ENCODE peak calls at places on chromosomes 13 and 19, in five cellular contexts. One of them, this sample, is unnamed.

GRCh38 chr13:74136089-74136658 is 2.0 kb upstream of the KLF12 start:
- DNase-seq in stimulated activated CD4-positive, alpha-beta T cell treated with anti-CD3 and anti-CD28 coated beads, Interleukin-12 subunit alpha, Interleukin-12 subunit beta, amount 100 ng/mL, for 48 hours: no peak
- DNase-seq in ovary: peak; percentile 60
- DNase-seq in NCI-H460: no peak
- DNase-seq in activated T-cell treated with anti-CD3 and anti-CD28 coated beads for 1 hour: no peak
- DNase-seq in this sample: no peak

GRCh38 chr13:20686167-20686566 is 17.3 kb upstream of the IL17D start:
- DNase-seq in stimulated activated CD4-positive, alpha-beta T cell treated with anti-CD3 and anti-CD28 coated beads, Interleukin-12 subunit alpha, Interleukin-12 subunit beta, amount 100 ng/mL, for 48 hours: no peak
- DNase-seq in ovary: no peak
- DNase-seq in NCI-H460: no peak
- DNase-seq in activated T-cell treated with anti-CD3 and anti-CD28 coated beads for 1 hour: no peak
- DNase-seq in this sample: no peak

GRCh38 chr19:35073516-35073915 is 32.0 kb downstream of the HPN start:
- DNase-seq in stimulated activated CD4-positive, alpha-beta T cell treated with anti-CD3 and anti-CD28 coated beads, Interleukin-12 subunit alpha, Interleukin-12 subunit beta, amount 100 ng/mL, for 48 hours: no peak
- DNase-seq in ovary: no peak
- DNase-seq in NCI-H460: no peak
- DNase-seq in activated T-cell treated with anti-CD3 and anti-CD28 coated beads for 1 hour: no peak
- DNase-seq in this sample: no peak

GRCh38 chr13:50130686-50131051 is 115.4 kb downstream of the KCNRG start:
- DNase-seq in stimulated activated CD4-positive, alpha-beta T cell treated with anti-CD3 and anti-CD28 coated beads, Interleukin-12 subunit alpha, Interleukin-12 subunit beta, amount 100 ng/mL, for 48 hours: no peak
- DNase-seq in ovary: peak; percentile 32
- DNase-seq in NCI-H460: no peak
- DNase-seq in activated T-cell treated with anti-CD3 and anti-CD28 coated beads for 1 hour: no peak
- DNase-seq in this sample: no peak

GRCh38 chr19:6424190-6424938 is at the start of gene KHSRP:
- DNase-seq in stimulated activated CD4-positive, alpha-beta T cell treated with anti-CD3 and anti-CD28 coated beads, Interleukin-12 subunit alpha, Interleukin-12 subunit beta, amount 100 ng/mL, for 48 hours: no peak
- DNase-seq in ovary: peak; percentile 66
- DNase-seq in NCI-H460: no peak
- DNase-seq in activated T-cell treated with anti-CD3 and anti-CD28 coated beads for 1 hour: no peak
- DNase-seq in this sample: no peak

GRCh38 chr19:34430738-34431625 is 2.8 kb downstream of the UBA2 start:
- DNase-seq in stimulated activated CD4-positive, alpha-beta T cell treated with anti-CD3 and anti-CD28 coated beads, Interleukin-12 subunit alpha, Interleukin-12 subunit beta, amount 100 ng/mL, for 48 hours: peak; percentile 7
- DNase-seq in ovary: no peak
- DNase-seq in NCI-H460: peak; percentile 39
- DNase-seq in activated T-cell treated with anti-CD3 and anti-CD28 coated beads for 1 hour: peak; percentile 4
- DNase-seq in this sample: no peak

GRCh38 chr19:43625918-43626579 is 6.6 kb upstream of the ZNF428 start:
- DNase-seq in stimulated activated CD4-positive, alpha-beta T cell treated with anti-CD3 and anti-CD28 coated beads, Interleukin-12 subunit alpha, Interleukin-12 subunit beta, amount 100 ng/mL, for 48 hours: no peak
- DNase-seq in ovary: no peak
- DNase-seq in NCI-H460: peak; percentile 8
- DNase-seq in activated T-cell treated with anti-CD3 and anti-CD28 coated beads for 1 hour: no peak
- DNase-seq in this sample: no peak

GRCh38 chr19:50509366-50509765 is 1.6 kb downstream of the JOSD2 start:
- DNase-seq in stimulated activated CD4-positive, alpha-beta T cell treated with anti-CD3 and anti-CD28 coated beads, Interleukin-12 subunit alpha, Interleukin-12 subunit beta, amount 100 ng/mL, for 48 hours: no peak
- DNase-seq in ovary: no peak
- DNase-seq in NCI-H460: no peak
- DNase-seq in activated T-cell treated with anti-CD3 and anti-CD28 coated beads for 1 hour: no peak
- DNase-seq in this sample: no peak

GRCh38 chr19:55086730-55087541 is 11.3 kb downstream of the EPS8L1 start:
- DNase-seq in stimulated activated CD4-positive, alpha-beta T cell treated with anti-CD3 and anti-CD28 coated beads, Interleukin-12 subunit alpha, Interleukin-12 subunit beta, amount 100 ng/mL, for 48 hours: no peak
- DNase-seq in ovary: peak; percentile 95
- DNase-seq in NCI-H460: peak; percentile 90
- DNase-seq in activated T-cell treated with anti-CD3 and anti-CD28 coated beads for 1 hour: peak; percentile 37
- DNase-seq in this sample: peak; percentile 96

GRCh38 chr19:2027361-2027760 is 11.8 kb upstream of the BTBD2 start:
- DNase-seq in stimulated activated CD4-positive, alpha-beta T cell treated with anti-CD3 and anti-CD28 coated beads, Interleukin-12 subunit alpha, Interleukin-12 subunit beta, amount 100 ng/mL, for 48 hours: no peak
- DNase-seq in ovary: no peak
- DNase-seq in NCI-H460: no peak
- DNase-seq in activated T-cell treated with anti-CD3 and anti-CD28 coated beads for 1 hour: no peak
- DNase-seq in this sample: no peak

GRCh38 chr19:42065511-42065910 is 4.5 kb downstream of the GRIK5 start:
- DNase-seq in stimulated activated CD4-positive, alpha-beta T cell treated with anti-CD3 and anti-CD28 coated beads, Interleukin-12 subunit alpha, Interleukin-12 subunit beta, amount 100 ng/mL, for 48 hours: no peak
- DNase-seq in ovary: no peak
- DNase-seq in NCI-H460: no peak
- DNase-seq in activated T-cell treated with anti-CD3 and anti-CD28 coated beads for 1 hour: no peak
- DNase-seq in this sample: no peak

GRCh38 chr19:4352701-4353121 is 9.3 kb downstream of the MPND start:
- DNase-seq in stimulated activated CD4-positive, alpha-beta T cell treated with anti-CD3 and anti-CD28 coated beads, Interleukin-12 subunit alpha, Interleukin-12 subunit beta, amount 100 ng/mL, for 48 hours: no peak
- DNase-seq in ovary: no peak
- DNase-seq in NCI-H460: peak; percentile 36
- DNase-seq in activated T-cell treated with anti-CD3 and anti-CD28 coated beads for 1 hour: peak; percentile 37
- DNase-seq in this sample: peak; percentile 70

GRCh38 chr19:39086401-39086800 is 2.2 kb downstream of the ACP7 start:
- DNase-seq in stimulated activated CD4-positive, alpha-beta T cell treated with anti-CD3 and anti-CD28 coated beads, Interleukin-12 subunit alpha, Interleukin-12 subunit beta, amount 100 ng/mL, for 48 hours: no peak
- DNase-seq in ovary: no peak
- DNase-seq in NCI-H460: no peak
- DNase-seq in activated T-cell treated with anti-CD3 and anti-CD28 coated beads for 1 hour: no peak
- DNase-seq in this sample: no peak

GRCh38 chr19:42206871-42207755 is 10.4 kb downstream of the DEDD2 start:
- DNase-seq in stimulated activated CD4-positive, alpha-beta T cell treated with anti-CD3 and anti-CD28 coated beads, Interleukin-12 subunit alpha, Interleukin-12 subunit beta, amount 100 ng/mL, for 48 hours: no peak
- DNase-seq in ovary: no peak
- DNase-seq in NCI-H460: no peak
- DNase-seq in activated T-cell treated with anti-CD3 and anti-CD28 coated beads for 1 hour: no peak
- DNase-seq in this sample: no peak

GRCh38 chr13:98143157-98143553 is 261 bp downstream of the FARP1 start:
- DNase-seq in stimulated activated CD4-positive, alpha-beta T cell treated with anti-CD3 and anti-CD28 coated beads, Interleukin-12 subunit alpha, Interleukin-12 subunit beta, amount 100 ng/mL, for 48 hours: no peak
- DNase-seq in ovary: no peak
- DNase-seq in NCI-H460: no peak
- DNase-seq in activated T-cell treated with anti-CD3 and anti-CD28 coated beads for 1 hour: no peak
- DNase-seq in this sample: no peak

GRCh38 chr13:94300401-94300800 is 179.1 kb downstream of the DCT start:
- DNase-seq in stimulated activated CD4-positive, alpha-beta T cell treated with anti-CD3 and anti-CD28 coated beads, Interleukin-12 subunit alpha, Interleukin-12 subunit beta, amount 100 ng/mL, for 48 hours: no peak
- DNase-seq in ovary: no peak
- DNase-seq in NCI-H460: no peak
- DNase-seq in activated T-cell treated with anti-CD3 and anti-CD28 coated beads for 1 hour: no peak
- DNase-seq in this sample: no peak

GRCh38 chr13:111947026-111947810 is 119.7 kb upstream of the SOX1 start:
- DNase-seq in stimulated activated CD4-positive, alpha-beta T cell treated with anti-CD3 and anti-CD28 coated beads, Interleukin-12 subunit alpha, Interleukin-12 subunit beta, amount 100 ng/mL, for 48 hours: no peak
- DNase-seq in ovary: peak; percentile 7
- DNase-seq in NCI-H460: no peak
- DNase-seq in activated T-cell treated with anti-CD3 and anti-CD28 coated beads for 1 hour: no peak
- DNase-seq in this sample: no peak

GRCh38 chr13:36131215-36131930 is at the start of gene DCLK1:
- DNase-seq in stimulated activated CD4-positive, alpha-beta T cell treated with anti-CD3 and anti-CD28 coated beads, Interleukin-12 subunit alpha, Interleukin-12 subunit beta, amount 100 ng/mL, for 48 hours: no peak
- DNase-seq in ovary: peak; percentile 82
- DNase-seq in NCI-H460: no peak
- DNase-seq in activated T-cell treated with anti-CD3 and anti-CD28 coated beads for 1 hour: no peak
- DNase-seq in this sample: peak; percentile 85

GRCh38 chr13:48501705-48502104 is 31.2 kb downstream of the RCBTB2 start:
- DNase-seq in stimulated activated CD4-positive, alpha-beta T cell treated with anti-CD3 and anti-CD28 coated beads, Interleukin-12 subunit alpha, Interleukin-12 subunit beta, amount 100 ng/mL, for 48 hours: no peak
- DNase-seq in ovary: no peak
- DNase-seq in NCI-H460: no peak
- DNase-seq in activated T-cell treated with anti-CD3 and anti-CD28 coated beads for 1 hour: no peak
- DNase-seq in this sample: no peak

GRCh38 chr13:112267650-112268049 is 108.5 kb upstream of the SPACA7 start:
- DNase-seq in stimulated activated CD4-positive, alpha-beta T cell treated with anti-CD3 and anti-CD28 coated beads, Interleukin-12 subunit alpha, Interleukin-12 subunit beta, amount 100 ng/mL, for 48 hours: no peak
- DNase-seq in ovary: no peak
- DNase-seq in NCI-H460: no peak
- DNase-seq in activated T-cell treated with anti-CD3 and anti-CD28 coated beads for 1 hour: no peak
- DNase-seq in this sample: no peak

GRCh38 chr13:32448224-32448623 is 20.3 kb upstream of the N4BP2L1 start:
- DNase-seq in stimulated activated CD4-positive, alpha-beta T cell treated with anti-CD3 and anti-CD28 coated beads, Interleukin-12 subunit alpha, Interleukin-12 subunit beta, amount 100 ng/mL, for 48 hours: no peak
- DNase-seq in ovary: no peak
- DNase-seq in NCI-H460: no peak
- DNase-seq in activated T-cell treated with anti-CD3 and anti-CD28 coated beads for 1 hour: no peak
- DNase-seq in this sample: no peak

GRCh38 chr13:35954207-35954560 is 177.0 kb downstream of the DCLK1 start:
- DNase-seq in stimulated activated CD4-positive, alpha-beta T cell treated with anti-CD3 and anti-CD28 coated beads, Interleukin-12 subunit alpha, Interleukin-12 subunit beta, amount 100 ng/mL, for 48 hours: no peak
- DNase-seq in ovary: no peak
- DNase-seq in NCI-H460: no peak
- DNase-seq in activated T-cell treated with anti-CD3 and anti-CD28 coated beads for 1 hour: no peak
- DNase-seq in this sample: no peak

GRCh38 chr13:32300406-32300805 is 14.8 kb downstream of the ZAR1L start:
- DNase-seq in stimulated activated CD4-positive, alpha-beta T cell treated with anti-CD3 and anti-CD28 coated beads, Interleukin-12 subunit alpha, Interleukin-12 subunit beta, amount 100 ng/mL, for 48 hours: no peak
- DNase-seq in ovary: no peak
- DNase-seq in NCI-H460: no peak
- DNase-seq in activated T-cell treated with anti-CD3 and anti-CD28 coated beads for 1 hour: no peak
- DNase-seq in this sample: no peak

GRCh38 chr19:50646074-50646807 is 3.0 kb upstream of the C19orf81 start:
- DNase-seq in stimulated activated CD4-positive, alpha-beta T cell treated with anti-CD3 and anti-CD28 coated beads, Interleukin-12 subunit alpha, Interleukin-12 subunit beta, amount 100 ng/mL, for 48 hours: no peak
- DNase-seq in ovary: no peak
- DNase-seq in NCI-H460: peak; percentile 19
- DNase-seq in activated T-cell treated with anti-CD3 and anti-CD28 coated beads for 1 hour: no peak
- DNase-seq in this sample: no peak

GRCh38 chr19:44807652-44808462 is 1.0 kb upstream of the BCAM start:
- DNase-seq in stimulated activated CD4-positive, alpha-beta T cell treated with anti-CD3 and anti-CD28 coated beads, Interleukin-12 subunit alpha, Interleukin-12 subunit beta, amount 100 ng/mL, for 48 hours: no peak
- DNase-seq in ovary: peak; percentile 57
- DNase-seq in NCI-H460: peak; percentile 36
- DNase-seq in activated T-cell treated with anti-CD3 and anti-CD28 coated beads for 1 hour: no peak
- DNase-seq in this sample: no peak

GRCh38 chr19:2615782-2616181 is 86.7 kb downstream of the GNG7 start:
- DNase-seq in stimulated activated CD4-positive, alpha-beta T cell treated with anti-CD3 and anti-CD28 coated beads, Interleukin-12 subunit alpha, Interleukin-12 subunit beta, amount 100 ng/mL, for 48 hours: no peak
- DNase-seq in ovary: no peak
- DNase-seq in NCI-H460: no peak
- DNase-seq in activated T-cell treated with anti-CD3 and anti-CD28 coated beads for 1 hour: no peak
- DNase-seq in this sample: no peak

GRCh38 chr13:73173160-73173905 is 114.5 kb downstream of the KLF5 start:
- DNase-seq in stimulated activated CD4-positive, alpha-beta T cell treated with anti-CD3 and anti-CD28 coated beads, Interleukin-12 subunit alpha, Interleukin-12 subunit beta, amount 100 ng/mL, for 48 hours: no peak
- DNase-seq in ovary: no peak
- DNase-seq in NCI-H460: no peak
- DNase-seq in activated T-cell treated with anti-CD3 and anti-CD28 coated beads for 1 hour: no peak
- DNase-seq in this sample: no peak

GRCh38 chr19:45643024-45643926 is 4.1 kb upstream of the EML2 start:
- DNase-seq in stimulated activated CD4-positive, alpha-beta T cell treated with anti-CD3 and anti-CD28 coated beads, Interleukin-12 subunit alpha, Interleukin-12 subunit beta, amount 100 ng/mL, for 48 hours: peak; percentile 96
- DNase-seq in ovary: peak; percentile 89
- DNase-seq in NCI-H460: peak; percentile 67
- DNase-seq in activated T-cell treated with anti-CD3 and anti-CD28 coated beads for 1 hour: peak; percentile 87
- DNase-seq in this sample: peak; percentile 88